ENCODE peak calls at places on chromosome 19, in five cellular contexts. T is naive thymus-derived CD4-positive, alpha-beta T cell; V is PC-3; F is CD8-positive, alpha-beta T cell; X is OCI-LY7. Q is an unnamed sample.

GRCh38 chr19:54952591-54953344 is 5.4 kb upstream of the NLRP7 start:
- DNase-seq in V (peak; percentile 49), F (no peak), X (no peak), T (no peak), Q (no peak)

GRCh38 chr19:41206926-41207750 is 11.9 kb upstream of the AXL start:
- DNase-seq in T (no peak), V (no peak), X (no peak), F (no peak), Q (no peak)

GRCh38 chr19:6011206-6011605 is 33.3 kb upstream of the RANBP3 start:
- DNase-seq in F (no peak), X (no peak), V (no peak), T (no peak), Q (peak; percentile 31)

GRCh38 chr19:53511933-53512374 is 26.0 kb upstream of the ZNF331 start:
- DNase-seq in T (peak; percentile 28), F (peak; percentile 60), X (peak; percentile 59), V (peak; percentile 63), Q (peak; percentile 39)

GRCh38 chr19:46239193-46239767 is 9.7 kb downstream of the IGFL1 start:
- DNase-seq in T (no peak), V (no peak), X (no peak), F (no peak), Q (no peak)

GRCh38 chr19:17020380-17020779 is 6.2 kb downstream of the CPAMD8 start:
- DNase-seq in X (no peak), T (no peak), V (no peak), F (no peak), Q (no peak)

GRCh38 chr19:48329167-48329891 is 4.0 kb downstream of the EMP3 start:
- DNase-seq in X (peak; percentile 64), V (peak; percentile 34), T (peak; percentile 49), F (peak; percentile 59), Q (peak; percentile 36)

GRCh38 chr19:29576761-29577661 is 29.1 kb upstream of the POP4 start:
- DNase-seq in V (no peak), T (peak; percentile 42), F (no peak), X (no peak), Q (no peak)

GRCh38 chr19:19816679-19817078 is 4.9 kb downstream of the ZNF506 start:
- DNase-seq in V (no peak), X (no peak), T (no peak), F (no peak), Q (no peak)

GRCh38 chr19:51830263-51830662 is 35.3 kb downstream of the FPR3 start:
- DNase-seq in V (peak; percentile 22), X (peak; percentile 5), T (no peak), F (no peak), Q (no peak)

GRCh38 chr19:48553676-48554384 is 1.9 kb downstream of the SULT2B1 start:
- DNase-seq in X (no peak), T (no peak), F (no peak), V (peak; percentile 43), Q (no peak)

GRCh38 chr19:18657590-18658365 is 20.9 kb downstream of the KLHL26 start:
- DNase-seq in X (no peak), T (no peak), F (no peak), V (no peak), Q (no peak)

GRCh38 chr19:50190439-50190891 is 13.0 kb upstream of the MYH14 start:
- DNase-seq in V (no peak), X (no peak), T (no peak), F (no peak), Q (no peak)

GRCh38 chr19:49056101-49056901 is 1.2 kb downstream of the CGB7 start:
- DNase-seq in X (peak; percentile 27), F (peak; percentile 57), V (peak; percentile 52), T (peak; percentile 75), Q (peak; percentile 70)

GRCh38 chr19:35796645-35797542 is 15.8 kb downstream of the PRODH2 start:
- DNase-seq in T (no peak), X (no peak), F (no peak), V (no peak), Q (no peak)

GRCh38 chr19:801861-802496 is 4.7 kb downstream of the PTBP1 start:
- DNase-seq in F (no peak), V (no peak), X (no peak), T (no peak), Q (no peak)

GRCh38 chr19:12872941-12873890 is 8.0 kb downstream of the DNASE2 start:
- DNase-seq in T (peak; percentile 59), F (peak; percentile 82), V (peak; percentile 91), X (peak; percentile 74), Q (peak; percentile 53)

GRCh38 chr19:10575011-10575716 is 6.4 kb upstream of the CDKN2D start:
- DNase-seq in X (no peak), T (no peak), V (no peak), F (no peak), Q (no peak)

GRCh38 chr19:23758187-23759074 is at the start of gene ZNF681:
- DNase-seq in V (peak; percentile 90), X (peak; percentile 89), F (peak; percentile 93), T (peak; percentile 68), Q (peak; percentile 85)

GRCh38 chr19:10074153-10074552 is 12.0 kb upstream of the SHFL start:
- DNase-seq in T (peak; percentile 38), X (peak; percentile 58), F (peak; percentile 51), V (peak; percentile 50), Q (peak; percentile 15)

GRCh38 chr19:18895828-18896341 is at the start of gene CERS1:
- DNase-seq in T (no peak), V (no peak), F (no peak), X (no peak), Q (no peak)

GRCh38 chr19:52007805-52008557 is at the start of gene ZNF615:
- DNase-seq in V (peak; percentile 85), F (peak; percentile 83), X (no peak), T (peak; percentile 85), Q (peak; percentile 78)

GRCh38 chr19:18879579-18880373 is 16.2 kb downstream of the CERS1 start:
- DNase-seq in T (no peak), X (peak; percentile 83), F (peak; percentile 44), V (peak; percentile 79), Q (no peak)

GRCh38 chr19:23996549-23996948 is 81.9 kb downstream of the ZNF726 start:
- DNase-seq in V (peak; percentile 20), F (no peak), X (peak; percentile 45), T (no peak), Q (no peak)

GRCh38 chr19:9839415-9839814 is 4.3 kb downstream of the PIN1 start:
- DNase-seq in F (no peak), X (no peak), T (no peak), V (peak; percentile 29), Q (no peak)

GRCh38 chr19:32164384-32164992 is 180.9 kb upstream of the ZNF507 start:
- DNase-seq in V (no peak), X (no peak), F (no peak), T (no peak), Q (no peak)

GRCh38 chr19:41792513-41793413 is 3.6 kb upstream of the CEACAM3 start:
- DNase-seq in X (peak; percentile 78), T (peak; percentile 63), F (peak; percentile 44), V (peak; percentile 93), Q (peak; percentile 17)

GRCh38 chr19:38004100-38004504 is 97.1 kb downstream of the SIPA1L3 start:
- DNase-seq in F (no peak), T (no peak), X (no peak), V (peak; percentile 39), Q (no peak)

GRCh38 chr19:37998801-37999308 is 91.8 kb downstream of the SIPA1L3 start:
- DNase-seq in X (no peak), V (no peak), T (no peak), F (no peak), Q (no peak)

GRCh38 chr19:38003427-38004099 is 96.6 kb downstream of the SIPA1L3 start:
- DNase-seq in T (peak; percentile 23), F (no peak), V (peak; percentile 94), X (peak; percentile 43), Q (no peak)

GRCh38 chr19:37999309-38000213 is 92.6 kb downstream of the SIPA1L3 start:
- DNase-seq in F (no peak), X (no peak), V (peak; percentile 96), T (no peak), Q (no peak)

GRCh38 chr19:38001158-38001781 is 94.3 kb downstream of the SIPA1L3 start:
- DNase-seq in F (no peak), X (no peak), V (no peak), T (no peak), Q (no peak)
- H3K4me1 ChIP-seq in F (peaks cover 9% of the 10 kb centered on the region), X (peaks cover 36% of the 10 kb centered on the region), V (peaks cover 54% of the 10 kb centered on the region), T (peaks cover 12% of the 10 kb centered on the region), Q (peaks cover 13% of the 10 kb centered on the region)

DNA sequence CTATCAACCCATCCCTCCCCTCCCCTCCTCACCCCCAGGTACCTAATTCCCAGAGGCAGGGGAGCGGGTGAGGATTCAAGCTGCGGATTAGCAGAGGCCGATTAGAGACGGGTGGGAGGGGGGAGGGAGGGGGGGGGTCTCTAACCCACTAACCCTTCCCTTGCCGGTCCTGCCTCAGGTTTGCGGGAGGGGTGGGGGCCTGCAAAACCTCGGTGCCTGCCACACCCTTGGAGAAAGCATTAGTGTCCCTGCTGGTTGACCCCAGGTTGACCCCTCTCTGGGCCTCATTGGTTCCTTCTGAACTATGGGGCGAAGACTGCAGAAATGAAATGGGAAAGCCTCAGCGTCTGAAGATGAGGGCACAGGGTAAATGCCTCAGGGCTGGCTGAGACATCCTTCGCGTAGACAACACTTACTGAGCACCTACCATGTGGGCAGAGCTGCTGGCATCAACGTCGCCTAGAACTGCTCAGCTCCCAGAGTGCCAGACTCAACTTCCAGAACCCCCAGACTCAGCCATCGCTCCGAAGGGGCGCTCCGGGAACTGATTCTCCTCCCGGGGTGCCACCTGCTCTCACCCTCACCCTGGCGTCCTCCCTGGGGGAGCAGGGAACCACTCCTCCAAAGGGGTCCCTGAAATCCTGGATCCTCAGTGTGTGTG is 8.5 kb upstream of the NFIC start:
- DNase-seq in X (no peak), F (peak; percentile 52), V (no peak), T (no peak), Q (no peak)
- H3K27ac ChIP-seq in X (no peak overlapping the region), F (peak overlapping the region; percentile 9), V (no peak overlapping the region), T (no peak overlapping the region), Q (no peak overlapping the region)

GRCh38 chr19:2375341-2376121 is 15.5 kb downstream of the TMPRSS9 start:
- DNase-seq in V (no peak), F (no peak), X (peak; percentile 25), T (no peak), Q (no peak)

GRCh38 chr19:2380567-2380966 is 20.5 kb downstream of the TMPRSS9 start:
- DNase-seq in F (no peak), X (no peak), T (no peak), V (no peak), Q (no peak)

GRCh38 chr19:2374808-2375207 is 14.7 kb downstream of the TMPRSS9 start:
- DNase-seq in X (no peak), F (no peak), T (no peak), V (no peak), Q (no peak)

GRCh38 chr19:2381151-2381822 is 21.2 kb downstream of the TMPRSS9 start:
- DNase-seq in T (no peak), V (no peak), F (no peak), X (no peak), Q (no peak)

GRCh38 chr19:2376784-2377519 is 16.9 kb downstream of the TMPRSS9 start:
- DNase-seq in X (no peak), T (no peak), V (no peak), F (no peak), Q (no peak)
- H3K4me1 ChIP-seq in X (no peaks in the 10 kb centered on the region), T (no peaks in the 10 kb centered on the region), V (no peaks in the 10 kb centered on the region), F (no peaks in the 10 kb centered on the region), Q (no peaks in the 10 kb centered on the region)

DNA sequence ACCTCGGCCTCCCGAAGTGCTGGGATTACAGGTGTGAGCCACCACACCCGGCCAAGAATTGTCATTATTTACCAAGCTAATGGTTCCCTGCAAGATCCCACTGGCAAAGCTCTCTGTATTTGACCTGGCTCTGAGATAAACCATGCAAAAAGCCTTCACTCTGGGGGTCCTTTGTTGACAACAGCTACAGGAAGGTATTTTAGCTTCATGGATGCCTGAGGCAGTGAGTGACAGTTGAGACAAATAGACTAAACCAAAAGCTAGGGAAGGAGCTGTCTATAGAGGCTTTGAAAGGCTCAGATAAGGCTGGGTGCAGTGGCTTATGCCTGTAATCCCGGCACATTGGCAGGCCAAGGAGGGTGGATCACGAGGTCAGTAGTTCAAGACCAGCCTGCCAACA is 45.5 kb downstream of the NOTCH3 start:
- DNase-seq in T (no peak), V (no peak), X (no peak), F (no peak), Q (no peak)
- H3K27ac ChIP-seq in T (no peak overlapping the region), V (no peak overlapping the region), X (no peak overlapping the region), F (no peak overlapping the region), Q (no peak overlapping the region)

Q was measured in CD8-positive, alpha-beta memory T cell.